ENCODE peak calls at places on chromosomes 4 and X, in four cellular contexts. One of them, this sample, is unnamed. For H3K27me3, the result is how much of the 10 kb centered on the place peaks cover.

GRCh38 chrX:19563746-19564145 is 48.4 kb upstream of the MAP3K15 start:
- DNase-seq in adrenal gland: no peak
- DNase-seq in effector memory CD4-positive, alpha-beta T cell: no peak
- DNase-seq in fibroblast of lung: no peak
- DNase-seq in this sample: no peak

GRCh38 chrX:17374619-17375360 is at the start of gene NHS:
- DNase-seq in adrenal gland: peak
- DNase-seq in effector memory CD4-positive, alpha-beta T cell: no peak
- DNase-seq in fibroblast of lung: peak
- DNase-seq in this sample: no peak

GRCh38 chr4:13701937-13702446 is 74.5 kb upstream of the BOD1L1 start:
- DNase-seq in adrenal gland: no peak
- DNase-seq in effector memory CD4-positive, alpha-beta T cell: no peak
- DNase-seq in fibroblast of lung: peak
- DNase-seq in this sample: no peak

GRCh38 chr4:80058740-80059139 is 14.3 kb downstream of the ANTXR2 start:
- DNase-seq in adrenal gland: no peak
- DNase-seq in effector memory CD4-positive, alpha-beta T cell: peak
- DNase-seq in fibroblast of lung: no peak
- DNase-seq in this sample: peak

GRCh38 chr4:78684196-78685079 is 91.7 kb upstream of the BMP2K start:
- DNase-seq in adrenal gland: no peak
- DNase-seq in effector memory CD4-positive, alpha-beta T cell: no peak
- DNase-seq in fibroblast of lung: peak
- DNase-seq in this sample: no peak

GRCh38 chrX:28552882-28553829 is 34.1 kb upstream of the IL1RAPL1 start:
- DNase-seq in adrenal gland: no peak
- DNase-seq in effector memory CD4-positive, alpha-beta T cell: no peak
- DNase-seq in fibroblast of lung: no peak
- DNase-seq in this sample: no peak

GRCh38 chr4:127783026-127783769 is 1.1 kb downstream of the HSPA4L start:
- DNase-seq in adrenal gland: peak
- DNase-seq in effector memory CD4-positive, alpha-beta T cell: no peak
- DNase-seq in fibroblast of lung: peak
- DNase-seq in this sample: no peak

GRCh38 chr4:12963291-12963690 is 520.8 kb downstream of the RAB28 start:
- DNase-seq in adrenal gland: no peak
- DNase-seq in effector memory CD4-positive, alpha-beta T cell: no peak
- DNase-seq in fibroblast of lung: no peak
- DNase-seq in this sample: no peak

GRCh38 chr4:108466936-108467902 is 153.2 kb upstream of the RPL34 start:
- DNase-seq in adrenal gland: no peak
- DNase-seq in effector memory CD4-positive, alpha-beta T cell: no peak
- DNase-seq in fibroblast of lung: peak
- DNase-seq in this sample: no peak

GRCh38 chr4:17055788-17056187 is 157.3 kb upstream of the LDB2 start:
- DNase-seq in adrenal gland: no peak
- DNase-seq in effector memory CD4-positive, alpha-beta T cell: no peak
- DNase-seq in fibroblast of lung: peak
- DNase-seq in this sample: no peak

GRCh38 chr4:94472056-94472826 is 20.5 kb downstream of the PDLIM5 start:
- DNase-seq in adrenal gland: no peak
- DNase-seq in effector memory CD4-positive, alpha-beta T cell: no peak
- DNase-seq in fibroblast of lung: peak
- DNase-seq in this sample: no peak

GRCh38 chr4:17717301-17717700 is 64.1 kb downstream of the FAM184B start:
- DNase-seq in adrenal gland: no peak
- DNase-seq in effector memory CD4-positive, alpha-beta T cell: no peak
- DNase-seq in fibroblast of lung: no peak
- DNase-seq in this sample: no peak

GRCh38 chr4:72468904-72469502 is 100.0 kb downstream of the ADAMTS3 start:
- DNase-seq in adrenal gland: no peak
- DNase-seq in effector memory CD4-positive, alpha-beta T cell: no peak
- DNase-seq in fibroblast of lung: no peak
- DNase-seq in this sample: no peak

GRCh38 chr4:53616219-53616618 is 24.9 kb upstream of the LNX1 start:
- DNase-seq in adrenal gland: no peak
- DNase-seq in effector memory CD4-positive, alpha-beta T cell: no peak
- DNase-seq in fibroblast of lung: no peak
- DNase-seq in this sample: no peak

GRCh38 chr4:4868506-4869379 is 9.3 kb downstream of the MSX1 start:
- DNase-seq in adrenal gland: no peak
- DNase-seq in effector memory CD4-positive, alpha-beta T cell: no peak
- DNase-seq in fibroblast of lung: no peak
- DNase-seq in this sample: no peak

GRCh38 chr4:4866833-4867744 is 7.6 kb downstream of the MSX1 start:
- DNase-seq in adrenal gland: no peak
- DNase-seq in effector memory CD4-positive, alpha-beta T cell: no peak
- DNase-seq in fibroblast of lung: no peak
- DNase-seq in this sample: no peak

GRCh38 chr4:4866124-4866832 is 6.8 kb downstream of the MSX1 start:
- DNase-seq in adrenal gland: no peak
- DNase-seq in effector memory CD4-positive, alpha-beta T cell: no peak
- DNase-seq in fibroblast of lung: no peak
- DNase-seq in this sample: no peak

GRCh38 chr4:4869380-4869723 is 9.9 kb downstream of the MSX1 start:
- DNase-seq in adrenal gland: no peak
- DNase-seq in effector memory CD4-positive, alpha-beta T cell: no peak
- DNase-seq in fibroblast of lung: no peak
- DNase-seq in this sample: no peak

GRCh38 chr4:4867745-4868505 is 8.5 kb downstream of the MSX1 start:
- DNase-seq in adrenal gland: no peak
- DNase-seq in effector memory CD4-positive, alpha-beta T cell: no peak
- DNase-seq in fibroblast of lung: no peak
- DNase-seq in this sample: no peak
- H3K4me3 ChIP-seq in adrenal gland: no peak
- H3K4me3 ChIP-seq in effector memory CD4-positive, alpha-beta T cell: no peak
- H3K4me3 ChIP-seq in fibroblast of lung: no peak
- H3K4me3 ChIP-seq in this sample: no peak

GRCh38 chr4:168831919-168832745 is 177.9 kb downstream of the CBR4 start:
- DNase-seq in adrenal gland: peak
- DNase-seq in effector memory CD4-positive, alpha-beta T cell: no peak
- DNase-seq in fibroblast of lung: peak
- DNase-seq in this sample: peak

GRCh38 chr4:168831585-168831918 is 178.5 kb downstream of the CBR4 start:
- DNase-seq in adrenal gland: no peak
- DNase-seq in effector memory CD4-positive, alpha-beta T cell: no peak
- DNase-seq in fibroblast of lung: no peak
- DNase-seq in this sample: no peak

GRCh38 chr4:168835880-168836454 is 174.1 kb downstream of the CBR4 start:
- DNase-seq in adrenal gland: no peak
- DNase-seq in effector memory CD4-positive, alpha-beta T cell: no peak
- DNase-seq in fibroblast of lung: no peak
- DNase-seq in this sample: no peak

GRCh38 chr4:168830777-168831512 is 179.1 kb downstream of the CBR4 start:
- DNase-seq in adrenal gland: no peak
- DNase-seq in effector memory CD4-positive, alpha-beta T cell: no peak
- DNase-seq in fibroblast of lung: peak
- DNase-seq in this sample: no peak

GRCh38 chr4:168832746-168833575 is 177.1 kb downstream of the CBR4 start:
- DNase-seq in adrenal gland: peak
- DNase-seq in effector memory CD4-positive, alpha-beta T cell: no peak
- DNase-seq in fibroblast of lung: peak
- DNase-seq in this sample: no peak
- H3K27me3 ChIP-seq in adrenal gland: under half
- H3K27me3 ChIP-seq in effector memory CD4-positive, alpha-beta T cell: under half
- H3K27me3 ChIP-seq in fibroblast of lung: under half
- H3K27me3 ChIP-seq in this sample: under half

DNA sequence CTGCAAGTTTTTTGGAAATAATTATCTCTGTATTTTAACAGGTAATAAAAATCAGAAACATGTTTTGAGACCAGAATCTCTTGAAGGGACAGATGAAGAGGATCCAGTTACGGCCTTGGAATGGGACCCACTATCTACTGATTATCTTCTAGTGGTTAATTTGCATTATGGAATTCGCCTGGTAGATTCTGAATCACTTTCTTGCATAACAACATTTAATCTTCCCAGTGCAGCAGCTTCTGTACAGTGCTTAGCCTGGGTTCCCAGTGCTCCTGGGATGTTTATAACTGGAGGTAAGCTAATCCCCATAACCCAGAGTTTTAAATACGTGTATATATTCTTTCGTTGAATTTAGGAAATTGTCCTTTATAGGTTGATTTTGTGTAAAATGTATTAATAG is 59.4 kb downstream of the WDR17 start:
- DNase-seq in adrenal gland: no peak
- DNase-seq in effector memory CD4-positive, alpha-beta T cell: no peak
- DNase-seq in fibroblast of lung: peak
- DNase-seq in this sample: no peak
- H3K27ac ChIP-seq in adrenal gland: no peak
- H3K27ac ChIP-seq in effector memory CD4-positive, alpha-beta T cell: no peak
- H3K27ac ChIP-seq in fibroblast of lung: no peak
- H3K27ac ChIP-seq in this sample: no peak

GRCh38 chrX:133991814-133992213 is 6.4 kb upstream of the GPC3 start:
- DNase-seq in adrenal gland: no peak
- DNase-seq in effector memory CD4-positive, alpha-beta T cell: no peak
- DNase-seq in fibroblast of lung: no peak
- DNase-seq in this sample: no peak

GRCh38 chrX:133989491-133989890 is 4.1 kb upstream of the GPC3 start:
- DNase-seq in adrenal gland: no peak
- DNase-seq in effector memory CD4-positive, alpha-beta T cell: no peak
- DNase-seq in fibroblast of lung: no peak
- DNase-seq in this sample: no peak

GRCh38 chrX:133988010-133988409 is 2.6 kb upstream of the GPC3 start:
- DNase-seq in adrenal gland: no peak
- DNase-seq in effector memory CD4-positive, alpha-beta T cell: no peak
- DNase-seq in fibroblast of lung: no peak
- DNase-seq in this sample: no peak

GRCh38 chrX:133987188-133987587 is 1.8 kb upstream of the GPC3 start:
- DNase-seq in adrenal gland: no peak
- DNase-seq in effector memory CD4-positive, alpha-beta T cell: no peak
- DNase-seq in fibroblast of lung: no peak
- DNase-seq in this sample: no peak

GRCh38 chrX:133989993-133990392 is 4.6 kb upstream of the GPC3 start:
- DNase-seq in adrenal gland: no peak
- DNase-seq in effector memory CD4-positive, alpha-beta T cell: no peak
- DNase-seq in fibroblast of lung: no peak
- DNase-seq in this sample: no peak
- H3K4me3 ChIP-seq in adrenal gland: no peak
- H3K4me3 ChIP-seq in effector memory CD4-positive, alpha-beta T cell: no peak
- H3K4me3 ChIP-seq in fibroblast of lung: no peak
- H3K4me3 ChIP-seq in this sample: no peak

GRCh38 chr4:173494013-173494970 is 35.7 kb downstream of the HAND2 start:
- DNase-seq in adrenal gland: peak
- DNase-seq in effector memory CD4-positive, alpha-beta T cell: peak
- DNase-seq in fibroblast of lung: peak
- DNase-seq in this sample: peak
- H3K27me3 ChIP-seq in adrenal gland: under half
- H3K27me3 ChIP-seq in effector memory CD4-positive, alpha-beta T cell: under half
- H3K27me3 ChIP-seq in fibroblast of lung: under half
- H3K27me3 ChIP-seq in this sample: under half

DNA sequence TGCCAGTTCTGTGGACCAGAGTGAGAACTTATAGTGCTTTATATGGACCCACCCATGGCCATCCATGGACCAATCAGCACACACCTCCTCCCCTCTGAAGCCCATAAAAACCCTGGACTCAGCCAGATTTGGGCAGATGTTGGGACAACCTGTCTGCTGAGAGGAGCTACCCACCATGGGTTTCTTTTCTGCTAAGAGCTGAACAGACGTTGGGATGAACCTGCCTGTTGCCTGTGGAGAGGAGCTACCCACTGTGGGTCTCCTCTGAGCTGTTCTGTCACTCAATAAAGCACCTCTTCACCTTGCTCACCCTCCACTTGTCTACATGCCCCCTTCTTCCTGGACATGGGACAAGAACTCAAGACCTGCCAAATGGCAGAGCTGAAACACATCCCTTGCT is 9.0 kb upstream of the HSD17B11 start:
- DNase-seq in adrenal gland: no peak
- DNase-seq in effector memory CD4-positive, alpha-beta T cell: no peak
- DNase-seq in fibroblast of lung: no peak
- DNase-seq in this sample: no peak
- H3K27ac ChIP-seq in adrenal gland: no peak
- H3K27ac ChIP-seq in effector memory CD4-positive, alpha-beta T cell: no peak
- H3K27ac ChIP-seq in fibroblast of lung: no peak
- H3K27ac ChIP-seq in this sample: no peak

GRCh38 chr4:183101956-183102480 is 3.0 kb downstream of the WWC2 start:
- DNase-seq in adrenal gland: no peak
- DNase-seq in effector memory CD4-positive, alpha-beta T cell: no peak
- DNase-seq in fibroblast of lung: no peak
- DNase-seq in this sample: no peak
- H3K4me3 ChIP-seq in adrenal gland: no peak
- H3K4me3 ChIP-seq in effector memory CD4-positive, alpha-beta T cell: no peak
- H3K4me3 ChIP-seq in fibroblast of lung: no peak
- H3K4me3 ChIP-seq in this sample: no peak

DNA sequence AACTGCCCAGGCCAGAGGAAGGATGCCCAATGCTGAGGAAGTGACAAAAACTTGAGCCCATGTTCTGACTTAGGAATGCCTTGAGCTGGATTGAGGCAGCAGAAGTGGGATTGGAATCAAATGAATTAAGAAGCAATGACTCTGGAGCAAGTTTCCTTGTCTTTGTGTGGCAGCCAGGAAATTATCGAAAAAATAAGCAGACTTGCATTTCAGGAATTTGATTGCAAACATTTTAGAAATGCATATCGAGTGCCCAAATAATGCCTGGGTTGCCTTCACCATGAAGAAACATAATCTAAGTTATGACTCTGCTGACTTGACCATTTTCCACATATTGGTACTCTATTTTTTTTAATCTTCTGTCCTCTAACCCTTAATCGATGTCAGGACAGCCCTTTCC is 9.5 kb downstream of the CYTL1 start:
- DNase-seq in adrenal gland: no peak
- DNase-seq in effector memory CD4-positive, alpha-beta T cell: no peak
- DNase-seq in fibroblast of lung: no peak
- DNase-seq in this sample: no peak
- H3K27me3 ChIP-seq in adrenal gland: under half
- H3K27me3 ChIP-seq in effector memory CD4-positive, alpha-beta T cell: under half
- H3K27me3 ChIP-seq in fibroblast of lung: under half
- H3K27me3 ChIP-seq in this sample: under half